ENCODE peak calls at places on chromosomes 3 and 15, in four cellular contexts. R is CD4-positive, alpha-beta memory T cell; B is brain microvascular endothelial cell; N is SJCRH30. Z is an unnamed sample. For H3K36me3 and H3K27me3, the result is how much of the 10 kb centered on the place peaks cover.

GRCh38 chr15:90680371-90680935 is 36.7 kb upstream of the BLM start:
- DNase-seq in B (peak), R (no peak), N (no peak), Z (no peak)

GRCh38 chr3:185815391-185816282 is 9.2 kb downstream of the IGF2BP2 start:
- DNase-seq in R (no peak), N (no peak), B (no peak), Z (no peak)

GRCh38 chr3:35707904-35708303 is 68.6 kb downstream of the ARPP21 start:
- DNase-seq in R (no peak), B (peak), N (no peak), Z (no peak)

GRCh38 chr3:9014189-9014588 is 50.9 kb upstream of the RAD18 start:
- DNase-seq in B (peak), N (no peak), R (no peak), Z (no peak)

GRCh38 chr3:101574388-101575156 is 592 bp downstream of the PCNP start:
- DNase-seq in B (peak), R (no peak), N (peak), Z (peak)

GRCh38 chr3:71026634-71027578 is 556.6 kb downstream of the FOXP1 start:
- DNase-seq in N (no peak), B (no peak), R (no peak), Z (no peak)

GRCh38 chr3:99939834-99940233 is 122.2 kb downstream of the CMSS1 start:
- DNase-seq in R (no peak), B (no peak), N (no peak), Z (no peak)

GRCh38 chr3:105997800-105998526 is 129.2 kb upstream of the CBLB start:
- DNase-seq in B (peak), N (no peak), R (no peak), Z (no peak)

GRCh38 chr3:15491143-15491542 is 30.4 kb downstream of the COLQ start:
- DNase-seq in N (no peak), R (no peak), B (no peak), Z (no peak)

GRCh38 chr3:127690823-127691452 is 18.2 kb downstream of the ABTB1 start:
- DNase-seq in N (peak), B (peak), R (no peak), Z (no peak)

GRCh38 chr3:134054881-134055280 is 25.2 kb upstream of the SLCO2A1 start:
- DNase-seq in R (no peak), N (no peak), B (no peak), Z (no peak)

GRCh38 chr3:139339219-139339906 is 4.5 kb upstream of the MRPS22 start:
- DNase-seq in R (no peak), N (no peak), B (peak), Z (no peak)

GRCh38 chr15:32718822-32719716 is 1.3 kb downstream of the GREM1 start:
- DNase-seq in N (peak), B (no peak), R (no peak), Z (no peak)

GRCh38 chr15:83208357-83208661 is 686 bp upstream of the HDGFL3 start:
- DNase-seq in N (no peak), R (no peak), B (no peak), Z (no peak)

GRCh38 chr15:22240951-22241350 is 160.6 kb downstream of the OR4M2 start:
- DNase-seq in R (no peak), B (no peak), N (no peak), Z (no peak)

GRCh38 chr3:121488628-121489027 is 57.2 kb downstream of the POLQ start:
- DNase-seq in R (no peak), B (no peak), N (no peak), Z (no peak)

GRCh38 chr3:194212869-194213320 is 76.9 kb downstream of the HES1 start:
- DNase-seq in B (no peak), R (no peak), N (no peak), Z (no peak)

GRCh38 chr3:63914312-63914711 is 2.1 kb upstream of the SCAANT1 start:
- DNase-seq in N (no peak), R (no peak), B (no peak), Z (no peak)

GRCh38 chr3:133360476-133360875 is 39.4 kb upstream of the BFSP2 start:
- DNase-seq in R (no peak), N (no peak), B (no peak), Z (no peak)

GRCh38 chr3:51591231-51591630 is 52.7 kb downstream of the RAD54L2 start:
- DNase-seq in B (peak), N (no peak), R (no peak), Z (no peak)

GRCh38 chr3:164450276-164450905 is 627.9 kb downstream of the SI start:
- DNase-seq in N (no peak), R (no peak), B (peak), Z (no peak)

GRCh38 chr3:13564751-13565560 is 16.0 kb downstream of the FBLN2 start:
- DNase-seq in N (no peak), R (no peak), B (no peak), Z (no peak)

GRCh38 chr15:63973212-63974009 is 72.9 kb downstream of the DAPK2 start:
- DNase-seq in R (no peak), B (peak), N (no peak), Z (no peak)

GRCh38 chr3:13684350-13684749 is 135.4 kb downstream of the FBLN2 start:
- DNase-seq in R (no peak), N (no peak), B (no peak), Z (no peak)

GRCh38 chr3:62238003-62238402 is 135.3 kb downstream of the FEZF2 start:
- DNase-seq in R (no peak), N (no peak), B (no peak), Z (no peak)

GRCh38 chr15:45314960-45315359 is 62.9 kb downstream of the SLC28A2 start:
- DNase-seq in B (no peak), R (no peak), N (no peak), Z (no peak)

GRCh38 chr3:67522081-67522480 is 132.3 kb downstream of the SUCLG2 start:
- DNase-seq in R (no peak), N (no peak), B (no peak), Z (no peak)

GRCh38 chr3:69276884-69277283 is 109.0 kb downstream of the FRMD4B start:
- DNase-seq in B (no peak), N (no peak), R (no peak), Z (no peak)

GRCh38 chr3:50205719-50206276 is 727 bp downstream of the SLC38A3 start:
- DNase-seq in N (no peak), R (no peak), B (no peak), Z (no peak)

GRCh38 chr15:25850154-25851111 is 12.7 kb downstream of the ATP10A start:
- DNase-seq in R (peak), B (peak), N (peak), Z (peak)

GRCh38 chr3:158434412-158435038 is 136.5 kb upstream of the MLF1 start:
- DNase-seq in R (peak), N (peak), B (peak), Z (no peak)

GRCh38 chr15:75731248-75732100 is 18.8 kb upstream of the CSPG4 start:
- DNase-seq in B (no peak), N (peak), R (no peak), Z (no peak)

GRCh38 chr3:139100821-139101220 is 56.1 kb upstream of the PRR23C start:
- DNase-seq in B (no peak), R (no peak), N (no peak), Z (no peak)

GRCh38 chr3:31289592-31289991 is 243.1 kb upstream of the STT3B start:
- DNase-seq in B (no peak), N (no peak), R (no peak), Z (no peak)

GRCh38 chr3:140500473-140500872 is 177.4 kb upstream of the TRIM42 start:
- DNase-seq in B (no peak), R (no peak), N (no peak), Z (no peak)

GRCh38 chr15:40058476-40059140 is 19.6 kb upstream of the SRP14 start:
- DNase-seq in N (no peak), B (peak), R (no peak), Z (no peak)

GRCh38 chr3:143328459-143328858 is 208.9 kb downstream of the CHST2 start:
- DNase-seq in B (no peak), N (no peak), R (no peak), Z (no peak)

GRCh38 chr3:118628704-118629341 is 405.8 kb downstream of the IGSF11 start:
- DNase-seq in B (peak), R (no peak), N (peak), Z (no peak)

GRCh38 chr3:129118745-129119144 is 2.9 kb downstream of the RAB43 start:
- DNase-seq in B (no peak), R (peak), N (no peak), Z (peak)

DNA sequence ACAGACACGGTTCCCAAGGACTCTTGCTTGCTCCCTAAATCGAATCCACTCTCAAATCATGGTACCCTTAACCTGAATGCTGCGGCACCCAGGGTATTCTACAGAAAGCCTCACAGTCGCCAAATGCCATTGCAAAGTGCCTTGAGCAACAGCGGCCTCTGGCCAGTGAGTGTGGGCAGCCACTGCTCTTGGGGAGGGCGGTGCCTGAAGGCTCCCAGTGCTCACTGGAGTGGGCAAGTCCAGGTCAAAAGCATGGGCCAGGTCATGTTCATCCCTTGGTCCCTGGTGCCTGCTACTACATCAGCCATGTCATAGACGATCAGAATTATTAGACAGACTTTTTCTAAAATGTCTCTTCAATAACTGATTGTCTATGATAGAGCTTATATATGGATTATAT is 82.5 kb downstream of the ADAMTS17 start:
- DNase-seq in B (no peak), N (no peak), R (no peak), Z (no peak)
- H3K36me3 ChIP-seq in B (under half), N (under half), R (under half), Z (under half)

GRCh38 chr15:34496616-34497015 is 59.0 kb upstream of the GOLGA8A start:
- DNase-seq in R (no peak), B (no peak), N (no peak), Z (no peak)
- H3K27me3 ChIP-seq in R (under half), B (under half), N (under half), Z (under half)

DNA sequence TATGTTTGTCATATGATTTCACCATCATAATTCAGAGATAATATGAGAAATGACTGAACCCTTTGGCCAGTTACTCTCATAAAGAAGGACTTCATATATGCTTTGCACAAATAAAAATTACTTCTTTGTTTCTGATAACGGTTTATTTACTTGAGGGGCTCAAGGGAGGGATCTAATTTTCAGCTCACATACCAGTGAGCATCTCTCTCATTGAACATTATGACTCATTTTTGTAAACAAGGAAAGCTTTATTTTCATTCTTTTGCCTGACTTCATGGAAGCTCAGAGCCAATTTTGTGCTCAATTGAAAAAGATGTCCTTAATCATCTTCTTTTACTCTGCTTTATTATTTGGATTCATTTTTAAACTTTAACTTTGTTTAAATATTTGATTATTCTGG is 5.8 kb downstream of the NLGN1 start:
- DNase-seq in B (no peak), N (no peak), R (no peak), Z (no peak)
- H3K36me3 ChIP-seq in B (under half), N (under half), R (under half), Z (under half)

DNA sequence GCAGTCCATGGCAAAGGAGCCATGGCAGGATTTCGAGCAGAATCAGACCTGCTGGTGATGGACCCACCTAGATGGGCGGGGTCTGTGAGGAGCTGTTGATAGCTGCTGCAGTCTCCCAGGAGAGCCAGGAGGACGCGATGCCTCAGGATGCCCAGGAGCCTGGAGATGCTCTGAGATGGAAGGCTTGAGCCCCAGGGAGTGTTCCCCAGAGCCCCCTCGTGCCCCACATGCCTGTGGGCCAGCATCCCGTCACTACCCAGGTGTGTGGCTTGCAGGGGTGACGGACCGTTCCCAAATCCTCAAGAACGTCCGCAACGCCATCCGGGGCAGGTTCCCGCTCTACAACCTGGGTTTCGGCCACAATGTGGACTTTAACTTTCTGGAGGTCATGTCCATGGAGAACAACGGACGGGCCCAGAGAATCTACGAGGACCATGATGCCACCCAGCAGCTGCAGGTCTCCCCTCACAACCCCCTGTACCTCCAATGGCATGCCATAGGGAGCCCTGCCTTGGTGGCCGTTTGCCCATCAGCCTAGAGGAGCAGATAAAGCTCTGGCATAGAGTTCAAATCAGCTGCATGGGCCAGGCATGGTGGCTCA is 6.7 kb downstream of the ITIH1 start:
- DNase-seq in N (no peak), B (no peak), R (no peak), Z (no peak)
- H3K27me3 ChIP-seq in N (under half), B (under half), R (under half), Z (under half)

GRCh38 chr3:197701851-197702250 is 34.9 kb downstream of the RUBCN start:
- DNase-seq in B (no peak), N (no peak), R (no peak), Z (no peak)

GRCh38 chr3:197694251-197694650 is 42.5 kb downstream of the RUBCN start:
- DNase-seq in N (no peak), R (no peak), B (no peak), Z (no peak)

GRCh38 chr3:197697355-197697754 is 39.3 kb downstream of the RUBCN start:
- DNase-seq in B (no peak), N (no peak), R (no peak), Z (no peak)

GRCh38 chr3:197700095-197700494 is 36.6 kb downstream of the RUBCN start:
- DNase-seq in R (no peak), N (no peak), B (no peak), Z (no peak)
- H3K36me3 ChIP-seq in R (half or more), N (under half), B (under half), Z (half or more)

GRCh38 chr3:38036906-38037305 is 2.1 kb upstream of the DLEC1 start:
- DNase-seq in B (no peak), N (no peak), R (no peak), Z (no peak)
- H3K27me3 ChIP-seq in B (under half), N (under half), R (under half), Z (under half)

GRCh38 chr15:43070893-43071292 is 34.9 kb downstream of the UBR1 start:
- DNase-seq in B (no peak), N (no peak), R (no peak), Z (no peak)
- H3K36me3 ChIP-seq in B (half or more), N (half or more), R (half or more), Z (under half)

Z was measured in effector memory CD4-positive, alpha-beta T cell.